ENCODE peak calls at places on chromosomes 13 and 19, in nine cellular contexts. F is upper lobe of left lung, V is T-helper 2 cell, E is anterior cingulate cortex, Y is H9, L is NCI-H1694, U is C1 segment of cervical spinal cord, W is GM23338, I is HFF-Myc. O is an unnamed sample.

GRCh38 chr19:1379126-1379905 is 4.4 kb upstream of the NDUFS7 start:
- DNase-seq in I (no peak), L (no peak), V (no peak), U (no peak), Y (no peak), W (no peak), F (peak), E (no peak), O (no peak)

GRCh38 chr19:42328854-42329253 is 3.4 kb downstream of the MEGF8 start:
- DNase-seq in I (no peak), V (no peak), E (no peak), F (no peak), L (no peak), W (no peak), Y (no peak), U (no peak), O (no peak)

GRCh38 chr13:83883061-83883523 is 818 bp upstream of the SLITRK1 start:
- DNase-seq in W (peak), Y (peak), V (no peak), L (no peak), F (no peak), U (no peak), E (no peak), I (no peak), O (no peak)

GRCh38 chr13:41061914-41062837 is 867 bp downstream of the WBP4 start:
- DNase-seq in E (no peak), F (no peak), Y (no peak), U (no peak), V (no peak), L (peak), I (no peak), W (peak), O (peak)

GRCh38 chr19:35856546-35857149 is at the start of gene KIRREL2:
- DNase-seq in U (no peak), L (peak), W (peak), Y (peak), V (peak), I (no peak), F (peak), E (no peak), O (no peak)

GRCh38 chr13:49791214-49791752 is 1.2 kb downstream of the KPNA3 start:
- DNase-seq in I (no peak), V (no peak), F (no peak), Y (no peak), W (peak), U (no peak), L (peak), E (no peak), O (peak)

GRCh38 chr13:61880576-61881283 is 465.1 kb upstream of the PCDH20 start:
- DNase-seq in V (no peak), U (no peak), F (no peak), L (peak), W (peak), I (no peak), E (no peak), Y (peak), O (no peak)

GRCh38 chr13:45143346-45143751 is 23.0 kb downstream of the GTF2F2 start:
- DNase-seq in U (no peak), L (no peak), W (no peak), V (no peak), E (peak), Y (no peak), F (no peak), I (no peak), O (no peak)

GRCh38 chr13:35832551-35832950 is 298.6 kb downstream of the DCLK1 start:
- DNase-seq in F (no peak), V (no peak), L (no peak), I (no peak), Y (no peak), E (no peak), U (no peak), W (no peak), O (no peak)

GRCh38 chr19:49954092-49954825 is 6.7 kb downstream of the SIGLEC11 start:
- DNase-seq in I (no peak), V (no peak), F (no peak), W (peak), L (no peak), Y (no peak), E (no peak), U (no peak), O (no peak)

GRCh38 chr19:21765151-21765550 is 2.2 kb downstream of the ZNF100 start:
- DNase-seq in Y (no peak), E (no peak), V (no peak), I (no peak), U (no peak), F (no peak), L (no peak), W (no peak), O (no peak)

GRCh38 chr13:100349594-100349993 is 239.0 kb downstream of the GGACT start:
- DNase-seq in Y (no peak), W (no peak), I (no peak), E (no peak), F (no peak), V (no peak), U (no peak), L (no peak), O (no peak)

GRCh38 chr19:4304509-4305252 is at the start of gene FSD1:
- DNase-seq in F (peak), I (no peak), E (no peak), U (peak), W (peak), V (peak), L (peak), Y (peak), O (peak)

GRCh38 chr19:51799998-51800848 is 5.3 kb downstream of the FPR3 start:
- DNase-seq in F (no peak), U (no peak), Y (no peak), E (no peak), V (no peak), I (no peak), L (no peak), W (no peak), O (no peak)

GRCh38 chr13:40402931-40403412 is 263.5 kb downstream of the FOXO1 start:
- DNase-seq in U (no peak), I (no peak), E (no peak), V (no peak), Y (no peak), L (no peak), F (no peak), W (peak), O (no peak)

GRCh38 chr13:75480691-75481175 is 1.2 kb downstream of the TBC1D4 start:
- DNase-seq in L (peak), Y (peak), V (no peak), I (peak), W (peak), U (peak), E (peak), F (peak), O (no peak)

GRCh38 chr13:67258482-67258881 is 28.3 kb upstream of the PCDH9 start:
- DNase-seq in V (no peak), F (no peak), U (no peak), W (peak), E (no peak), L (no peak), Y (peak), I (no peak), O (no peak)

GRCh38 chr19:54439174-54439851 is 9.7 kb upstream of the LENG8 start:
- DNase-seq in E (peak), V (no peak), W (peak), I (no peak), L (peak), U (peak), Y (peak), F (no peak), O (no peak)

GRCh38 chr19:4575267-4575793 is 15.8 kb upstream of the SEMA6B start:
- DNase-seq in F (no peak), E (no peak), V (no peak), U (no peak), L (no peak), W (peak), Y (peak), I (peak), O (peak)

GRCh38 chr19:3034845-3035541 is 5.9 kb upstream of the TLE2 start:
- DNase-seq in L (no peak), F (no peak), E (no peak), I (peak), V (no peak), W (peak), U (no peak), Y (no peak), O (no peak)

GRCh38 chr19:15714638-15715037 is 13.2 kb upstream of the OR10H2 start:
- DNase-seq in F (no peak), L (no peak), Y (no peak), W (no peak), U (no peak), V (no peak), E (no peak), I (no peak), O (no peak)

GRCh38 chr13:101660711-101661110 is 208.2 kb downstream of the ITGBL1 start:
- DNase-seq in E (no peak), U (no peak), W (no peak), F (no peak), I (no peak), L (no peak), Y (no peak), V (no peak), O (no peak)

GRCh38 chr13:99740261-99740979 is 231.1 kb downstream of the ZIC5 start:
- DNase-seq in I (no peak), E (no peak), U (no peak), W (no peak), V (no peak), Y (no peak), L (no peak), F (no peak), O (no peak)

GRCh38 chr19:42467437-42467760 is 24.7 kb upstream of the CXCL17 start:
- DNase-seq in Y (no peak), U (no peak), F (no peak), E (no peak), V (no peak), L (no peak), W (no peak), I (no peak), O (no peak)

GRCh38 chr13:94583926-94584325 is 12.0 kb downstream of the TGDS start:
- DNase-seq in Y (no peak), F (no peak), V (no peak), U (no peak), I (no peak), L (no peak), W (no peak), E (no peak), O (no peak)